ENCODE peak calls at places on chromosomes 7 and 10, in six cellular contexts. O is IMR-90, W is neuronal stem cell, D is mesendoderm, B is mesenchymal stem cell, V is H1. X is an unnamed sample. For H3K4me1, the result is how much of the 10 kb centered on the place peaks cover.

GRCh38 chr7:12929416-12930140 is 242.1 kb downstream of the ARL4A start:
- DNase-seq in V (no peak), O (no peak), W (no peak), D (peak), B (no peak), X (no peak)

GRCh38 chr10:124119933-124120332 is 26.5 kb upstream of the CHST15 start:
- DNase-seq in O (no peak), D (no peak), W (no peak), B (no peak), V (no peak), X (no peak)

GRCh38 chr7:116724560-116725231 is 52.7 kb downstream of the MET start:
- DNase-seq in O (no peak), W (no peak), V (no peak), B (no peak), D (no peak), X (no peak)

GRCh38 chr7:138951953-138952352 is 29.2 kb downstream of the KIAA1549 start:
- DNase-seq in V (no peak), O (no peak), B (no peak), D (no peak), W (no peak), X (no peak)

GRCh38 chr10:7407368-7408002 is 3.3 kb downstream of the SFMBT2 start:
- DNase-seq in V (peak), B (peak), W (no peak), D (peak), O (no peak), X (peak)

GRCh38 chr7:45236666-45237065 is 79.1 kb downstream of the RAMP3 start:
- DNase-seq in O (peak), D (no peak), B (no peak), V (peak), W (no peak), X (no peak)

GRCh38 chr10:71478173-71478572 is 81.5 kb downstream of the CDH23 start:
- DNase-seq in O (no peak), W (no peak), B (no peak), D (no peak), V (no peak), X (no peak)

GRCh38 chr7:83166-83840 is 109.1 kb upstream of the FAM20C start:
- DNase-seq in V (no peak), W (no peak), D (no peak), B (no peak), O (no peak), X (peak)

GRCh38 chr7:26574476-26574875 is 282.8 kb downstream of the SNX10 start:
- DNase-seq in B (no peak), D (peak), O (no peak), W (no peak), V (no peak), X (no peak)

GRCh38 chr10:48476279-48476982 is 128.4 kb downstream of the ARHGAP22 start:
- DNase-seq in V (peak), D (peak), O (no peak), B (no peak), W (no peak), X (peak)

GRCh38 chr7:47496666-47497065 is 85.2 kb downstream of the TNS3 start:
- DNase-seq in O (no peak), D (no peak), B (no peak), V (no peak), W (no peak), X (no peak)

GRCh38 chr7:44267178-44267577 is 58.2 kb downstream of the CAMK2B start:
- DNase-seq in V (no peak), D (no peak), O (no peak), W (no peak), B (no peak), X (no peak)

GRCh38 chr10:122861724-122862161 is 16.1 kb upstream of the CUZD1 start:
- DNase-seq in V (no peak), O (peak), B (peak), W (no peak), D (no peak), X (no peak)

GRCh38 chr7:684416-684815 is 42.1 kb upstream of the DNAAF5 start:
- DNase-seq in O (no peak), V (no peak), W (no peak), D (no peak), B (no peak), X (no peak)

GRCh38 chr10:30116254-30116573 is 56.8 kb upstream of the JCAD start:
- DNase-seq in V (no peak), B (no peak), O (no peak), D (no peak), W (no peak), X (no peak)

GRCh38 chr10:30111340-30111980 is 52.1 kb upstream of the JCAD start:
- DNase-seq in V (no peak), O (peak), D (no peak), B (no peak), W (no peak), X (no peak)

GRCh38 chr10:30115391-30116253 is 56.2 kb upstream of the JCAD start:
- DNase-seq in B (no peak), V (no peak), O (peak), W (no peak), D (no peak), X (no peak)

GRCh38 chr10:30114871-30115270 is 55.5 kb upstream of the JCAD start:
- DNase-seq in O (peak), D (no peak), V (no peak), B (no peak), W (no peak), X (no peak)

GRCh38 chr10:30114401-30114800 is 55.0 kb upstream of the JCAD start:
- DNase-seq in V (no peak), O (no peak), W (no peak), D (no peak), B (no peak), X (no peak)
- H3K9ac ChIP-seq in V (no peak), O (no peak), W (no peak), D (no peak), B (no peak), X (no peak)

GRCh38 chr10:95896066-95896850 is 11.5 kb upstream of the CC2D2B start:
- DNase-seq in D (peak), O (no peak), W (no peak), B (no peak), V (no peak), X (no peak)
- H4K8ac ChIP-seq in D (no peak), O (no peak), W (no peak), B (no peak), V (no peak), X (no peak)

GRCh38 chr7:17674956-17675300 is 265.4 kb downstream of the SNX13 start:
- DNase-seq in B (no peak), V (no peak), W (no peak), O (no peak), D (no peak), X (no peak)
- H3K4me1 ChIP-seq in B (under half), V (under half), W (under half), O (under half), D (under half), X (under half)

GRCh38 chr7:105637755-105638154 is 56.5 kb upstream of the EFCAB10 start:
- DNase-seq in B (no peak), W (no peak), D (no peak), V (no peak), O (no peak), X (no peak)
- H3K9ac ChIP-seq in B (no peak), W (no peak), D (peak), V (peak), O (no peak), X (peak)